ENCODE peak calls at places on chromosomes 6 and 20, in four cellular contexts. One of them, this sample, is unnamed.

GRCh38 chr6:107506145-107506544 is 16.2 kb downstream of the SOBP start:
- DNase-seq in brain microvascular endothelial cell: no peak
- DNase-seq in RWPE2: no peak
- DNase-seq in A549: no peak
- DNase-seq in this sample: no peak

GRCh38 chr20:38804682-38805501 is 605 bp upstream of the PPP1R16B start:
- DNase-seq in brain microvascular endothelial cell: no peak
- DNase-seq in A549: no peak
- DNase-seq in RWPE2: peak; percentile 72
- DNase-seq in this sample: no peak

GRCh38 chr20:35601021-35601973 is 14.3 kb upstream of the SPAG4 start:
- DNase-seq in A549: peak; percentile 79
- DNase-seq in RWPE2: peak; percentile 91
- DNase-seq in brain microvascular endothelial cell: peak; percentile 51
- DNase-seq in this sample: peak; percentile 68

GRCh38 chr6:81808834-81809598 is 56.5 kb upstream of the TENT5A start:
- DNase-seq in RWPE2: no peak
- DNase-seq in A549: no peak
- DNase-seq in brain microvascular endothelial cell: no peak
- DNase-seq in this sample: no peak

GRCh38 chr20:50062006-50062838 is 50.7 kb downstream of the UBE2V1 start:
- DNase-seq in RWPE2: no peak
- DNase-seq in A549: no peak
- DNase-seq in brain microvascular endothelial cell: no peak
- DNase-seq in this sample: no peak

GRCh38 chr6:24855389-24856245 is 56.9 kb upstream of the ARMH2 start:
- DNase-seq in brain microvascular endothelial cell: peak; percentile 64
- DNase-seq in A549: peak; percentile 62
- DNase-seq in RWPE2: no peak
- DNase-seq in this sample: peak; percentile 53

GRCh38 chr6:11428895-11429294 is 108.7 kb upstream of the TMEM170B start:
- DNase-seq in A549: peak; percentile 51
- DNase-seq in brain microvascular endothelial cell: peak; percentile 67
- DNase-seq in RWPE2: no peak
- DNase-seq in this sample: no peak

GRCh38 chr6:111712398-111712797 is 106.7 kb upstream of the TRAF3IP2 start:
- DNase-seq in RWPE2: no peak
- DNase-seq in brain microvascular endothelial cell: peak; percentile 87
- DNase-seq in A549: peak; percentile 28
- DNase-seq in this sample: no peak

GRCh38 chr20:41513829-41514228 is 104.3 kb downstream of the CHD6 start:
- DNase-seq in brain microvascular endothelial cell: no peak
- DNase-seq in RWPE2: no peak
- DNase-seq in A549: no peak
- DNase-seq in this sample: no peak

GRCh38 chr6:142696123-142696522 is 248.9 kb downstream of the HIVEP2 start:
- DNase-seq in brain microvascular endothelial cell: no peak
- DNase-seq in A549: no peak
- DNase-seq in RWPE2: no peak
- DNase-seq in this sample: no peak

GRCh38 chr20:31933698-31934097 is 18.1 kb downstream of the PDRG1 start:
- DNase-seq in RWPE2: no peak
- DNase-seq in A549: no peak
- DNase-seq in brain microvascular endothelial cell: no peak
- DNase-seq in this sample: no peak

GRCh38 chr6:33543116-33543515 is 37.0 kb downstream of the BAK1 start:
- DNase-seq in RWPE2: no peak
- DNase-seq in brain microvascular endothelial cell: no peak
- DNase-seq in A549: no peak
- DNase-seq in this sample: no peak

GRCh38 chr6:137659871-137660270 is 165.7 kb upstream of the OLIG3 start:
- DNase-seq in brain microvascular endothelial cell: no peak
- DNase-seq in A549: peak; percentile 18
- DNase-seq in RWPE2: no peak
- DNase-seq in this sample: no peak

GRCh38 chr6:107847844-107848802 is 24.0 kb upstream of the SCML4 start:
- DNase-seq in brain microvascular endothelial cell: peak; percentile 72
- DNase-seq in A549: peak; percentile 70
- DNase-seq in RWPE2: peak; percentile 72
- DNase-seq in this sample: peak; percentile 87

GRCh38 chr20:47198254-47198671 is 158.2 kb downstream of the ZMYND8 start:
- DNase-seq in brain microvascular endothelial cell: no peak
- DNase-seq in RWPE2: no peak
- DNase-seq in A549: no peak
- DNase-seq in this sample: no peak

GRCh38 chr6:107822154-107823046 is 1.7 kb downstream of the SCML4 start:
- DNase-seq in A549: no peak
- DNase-seq in RWPE2: no peak
- DNase-seq in brain microvascular endothelial cell: no peak
- DNase-seq in this sample: no peak

GRCh38 chr6:25297823-25298507 is 18.8 kb downstream of the CARMIL1 start:
- DNase-seq in A549: no peak
- DNase-seq in RWPE2: no peak
- DNase-seq in brain microvascular endothelial cell: no peak
- DNase-seq in this sample: no peak

GRCh38 chr20:53736757-53737403 is 143.2 kb upstream of the ZNF217 start:
- DNase-seq in RWPE2: peak; percentile 24
- DNase-seq in brain microvascular endothelial cell: peak; percentile 19
- DNase-seq in A549: no peak
- DNase-seq in this sample: no peak

GRCh38 chr6:90295854-90296345 is 743 bp downstream of the BACH2 start:
- DNase-seq in RWPE2: peak; percentile 73
- DNase-seq in A549: peak; percentile 45
- DNase-seq in brain microvascular endothelial cell: peak; percentile 45
- DNase-seq in this sample: peak; percentile 68

GRCh38 chr6:162684961-162685360 is 42.6 kb downstream of the PRKN start:
- DNase-seq in RWPE2: no peak
- DNase-seq in brain microvascular endothelial cell: no peak
- DNase-seq in A549: no peak
- DNase-seq in this sample: no peak

GRCh38 chr20:49620364-49621240 is 52.7 kb upstream of the PTGIS start:
- DNase-seq in A549: no peak
- DNase-seq in brain microvascular endothelial cell: no peak
- DNase-seq in RWPE2: no peak
- DNase-seq in this sample: no peak

GRCh38 chr20:37994512-37994911 is 38.7 kb downstream of the TTI1 start:
- DNase-seq in A549: peak; percentile 40
- DNase-seq in brain microvascular endothelial cell: peak; percentile 50
- DNase-seq in RWPE2: peak; percentile 97
- DNase-seq in this sample: no peak

GRCh38 chr6:3516094-3516493 is 59.2 kb upstream of the SLC22A23 start:
- DNase-seq in brain microvascular endothelial cell: no peak
- DNase-seq in A549: peak; percentile 19
- DNase-seq in RWPE2: no peak
- DNase-seq in this sample: no peak

GRCh38 chr6:150881911-150882481 is 16.5 kb downstream of the MTHFD1L start:
- DNase-seq in A549: peak; percentile 84
- DNase-seq in brain microvascular endothelial cell: peak; percentile 99
- DNase-seq in RWPE2: peak; percentile 69
- DNase-seq in this sample: peak; percentile 57

GRCh38 chr6:150880336-150880735 is 14.8 kb downstream of the MTHFD1L start:
- DNase-seq in RWPE2: no peak
- DNase-seq in A549: no peak
- DNase-seq in brain microvascular endothelial cell: no peak
- DNase-seq in this sample: no peak

GRCh38 chr6:150886155-150886554 is 20.7 kb downstream of the MTHFD1L start:
- DNase-seq in brain microvascular endothelial cell: no peak
- DNase-seq in RWPE2: no peak
- DNase-seq in A549: no peak
- DNase-seq in this sample: peak; percentile 35

GRCh38 chr6:150887978-150888563 is 22.6 kb downstream of the MTHFD1L start:
- DNase-seq in A549: no peak
- DNase-seq in brain microvascular endothelial cell: no peak
- DNase-seq in RWPE2: no peak
- DNase-seq in this sample: no peak

DNA sequence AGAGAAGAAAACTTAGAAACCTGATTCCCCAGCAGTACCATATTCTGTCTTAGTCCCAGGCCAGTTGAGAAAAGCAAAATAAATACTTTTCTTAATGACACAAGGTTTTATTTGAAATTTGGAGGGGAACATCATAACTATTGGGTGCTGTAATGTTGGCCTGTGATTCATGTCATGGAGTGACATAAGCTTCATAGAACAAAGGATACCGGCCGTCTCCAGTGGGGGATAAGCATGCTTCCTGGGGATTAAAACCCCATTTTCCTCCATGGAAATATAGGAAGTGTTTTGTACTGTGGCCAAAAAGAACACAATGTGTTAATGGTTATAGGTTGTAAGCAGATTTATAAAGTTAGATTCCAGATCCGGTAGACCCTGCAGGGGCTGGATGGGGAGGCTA is 18.0 kb downstream of the MTHFD1L start:
- DNase-seq in RWPE2: no peak
- DNase-seq in A549: no peak
- DNase-seq in brain microvascular endothelial cell: no peak
- DNase-seq in this sample: no peak
- H3K4me3 ChIP-seq in RWPE2: no peak overlapping the region
- H3K4me3 ChIP-seq in A549: no peak overlapping the region
- H3K4me3 ChIP-seq in brain microvascular endothelial cell: no peak overlapping the region
- H3K4me3 ChIP-seq in this sample: no peak overlapping the region

GRCh38 chr6:36701401-36701991 is 3.9 kb downstream of the RAB44 start:
- DNase-seq in brain microvascular endothelial cell: no peak
- DNase-seq in A549: no peak
- DNase-seq in RWPE2: no peak
- DNase-seq in this sample: no peak
- TF ChIP-seq CTCF in brain microvascular endothelial cell: no peak
- TF ChIP-seq CTCF in A549: peak; percentile 14
- TF ChIP-seq CTCF in RWPE2: peak; percentile 52
- TF ChIP-seq CTCF in this sample: no peak

GRCh38 chr20:16530201-16530681 is 43.0 kb downstream of the KIF16B start:
- DNase-seq in RWPE2: no peak
- DNase-seq in A549: peak; percentile 92
- DNase-seq in brain microvascular endothelial cell: peak; percentile 49
- DNase-seq in this sample: no peak

GRCh38 chr20:16531485-16531884 is 41.8 kb downstream of the KIF16B start:
- DNase-seq in brain microvascular endothelial cell: no peak
- DNase-seq in A549: peak; percentile 35
- DNase-seq in RWPE2: no peak
- DNase-seq in this sample: no peak

GRCh38 chr20:16527438-16527837 is 45.8 kb downstream of the KIF16B start:
- DNase-seq in A549: no peak
- DNase-seq in RWPE2: no peak
- DNase-seq in brain microvascular endothelial cell: no peak
- DNase-seq in this sample: no peak

GRCh38 chr20:16528078-16528477 is 45.2 kb downstream of the KIF16B start:
- DNase-seq in RWPE2: peak; percentile 82
- DNase-seq in brain microvascular endothelial cell: peak; percentile 74
- DNase-seq in A549: peak; percentile 96
- DNase-seq in this sample: no peak

DNA sequence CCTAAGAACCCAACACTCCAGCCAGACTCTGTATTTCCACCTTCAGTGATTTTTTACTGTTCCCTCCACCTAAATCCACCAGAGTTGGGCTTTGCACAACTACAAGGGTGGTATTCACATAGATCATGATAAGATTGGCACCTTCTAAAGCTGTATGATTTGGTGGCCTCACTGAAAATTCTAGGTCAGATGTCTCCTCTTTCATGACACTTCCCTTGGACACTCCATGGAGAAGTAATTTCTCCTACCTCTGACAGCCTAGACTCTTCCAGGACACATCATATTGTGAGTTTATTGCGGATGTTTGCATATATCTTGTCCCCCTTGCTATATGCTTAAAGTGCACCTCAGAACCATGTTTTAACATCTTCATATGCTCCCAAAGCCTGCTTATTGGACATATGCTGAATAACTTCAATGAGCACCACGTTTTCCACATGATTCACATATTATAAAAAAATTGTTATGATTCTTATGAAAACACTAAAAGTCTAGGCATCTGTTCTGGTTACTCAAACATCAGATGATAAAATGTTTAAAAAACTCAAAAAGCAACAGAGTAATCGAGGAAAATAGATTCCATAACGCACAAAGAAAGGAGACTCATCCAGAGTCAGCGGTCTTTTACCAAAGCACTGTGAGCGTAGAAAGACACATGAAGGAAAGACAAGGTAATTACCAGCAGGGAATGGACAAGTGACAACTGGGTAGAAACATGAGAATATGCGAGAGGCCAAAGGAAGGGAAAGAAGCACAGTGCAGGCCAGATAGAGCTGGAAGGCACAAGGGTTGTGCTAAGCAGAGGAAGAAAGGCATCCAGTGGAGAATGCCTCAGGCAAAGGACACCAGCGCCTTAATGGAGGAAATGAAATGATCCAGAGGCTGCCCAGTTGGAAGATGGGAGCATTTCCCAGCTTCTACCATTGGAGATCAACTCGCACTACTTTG is 46.5 kb downstream of the KIF16B start:
- DNase-seq in brain microvascular endothelial cell: no peak
- DNase-seq in RWPE2: no peak
- DNase-seq in A549: no peak
- DNase-seq in this sample: no peak
- H3K27ac ChIP-seq in brain microvascular endothelial cell: no peak overlapping the region
- H3K27ac ChIP-seq in RWPE2: peak overlapping the region; percentile 71
- H3K27ac ChIP-seq in A549: peak overlapping the region; percentile 84
- H3K27ac ChIP-seq in this sample: no peak overlapping the region

DNA sequence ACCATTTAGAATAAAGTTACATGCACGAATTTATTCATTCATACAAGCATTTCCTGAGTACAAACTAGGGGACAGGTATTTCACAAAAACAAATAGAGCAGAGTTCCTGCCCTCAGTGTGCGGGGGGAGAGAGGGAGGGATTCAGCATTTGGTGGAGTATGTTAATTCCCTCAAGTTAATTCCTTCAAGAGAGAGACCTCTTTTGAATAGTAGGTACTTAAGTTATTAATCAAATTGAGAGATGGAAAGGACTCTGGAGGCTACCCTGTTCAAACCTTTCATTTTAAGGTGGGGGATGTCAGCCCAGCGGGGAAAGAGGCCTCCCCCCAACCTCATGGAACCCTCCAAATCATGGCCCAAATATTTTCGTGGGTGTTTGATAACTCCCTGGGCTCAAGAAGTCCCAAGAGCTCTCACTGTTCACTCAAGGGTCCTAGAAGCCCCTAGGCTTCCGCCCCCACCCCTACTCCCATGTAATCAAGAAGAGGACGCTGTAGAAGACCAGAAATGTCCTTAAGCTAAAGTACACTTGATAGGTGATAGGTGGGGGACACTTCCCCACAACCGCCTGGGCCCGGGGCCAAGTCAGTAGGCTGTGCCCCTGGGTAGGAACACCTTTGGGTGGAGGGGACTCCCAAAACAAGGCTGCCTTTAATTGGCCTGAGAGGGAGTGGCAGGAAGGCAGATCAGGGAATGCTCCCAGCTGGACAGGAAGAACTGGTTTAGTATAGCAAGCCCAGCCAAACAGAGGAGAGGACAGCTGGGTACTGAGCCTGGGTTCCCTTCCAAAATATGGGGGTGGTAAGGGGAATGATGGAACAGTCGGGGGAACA is 2.9 kb downstream of the SDC4 start:
- DNase-seq in RWPE2: peak; percentile 88
- DNase-seq in A549: no peak
- DNase-seq in brain microvascular endothelial cell: no peak
- DNase-seq in this sample: no peak
- H3K4me3 ChIP-seq in RWPE2: peak overlapping the region; percentile 98
- H3K4me3 ChIP-seq in A549: peak overlapping the region; percentile 18
- H3K4me3 ChIP-seq in brain microvascular endothelial cell: peak overlapping the region; percentile 83
- H3K4me3 ChIP-seq in this sample: peak overlapping the region; percentile 82